ENCODE peak calls at places on chromosomes 4 and X, in nine cellular contexts. One of them, this sample, is unnamed.

GRCh38 chr4:176927664-176928063 is 134.9 kb upstream of the VEGFC start:
- DNase-seq in stimulated activated CD4-positive, alpha-beta T cell treated with anti-CD3 and anti-CD28 coated beads, Interleukin-12 subunit alpha, Interleukin-12 subunit beta, amount 100 ng/mL, for 24 hours: no peak
- DNase-seq in kidney tubule cell: peak
- DNase-seq in tibial nerve: no peak
- DNase-seq in GM03348: peak
- DNase-seq in stimulated activated CD8-positive, alpha-beta memory T cell treated with anti-CD3 and anti-CD28 coated beads, Interleukin-7, amount 100 ng/mL, for 24 hours: no peak
- DNase-seq in HEK293T: no peak
- DNase-seq in endothelial cell: no peak
- DNase-seq in right atrium auricular region: no peak
- DNase-seq in this sample: no peak

GRCh38 chrX:100635989-100636320 is 651 bp downstream of the TSPAN6 start:
- DNase-seq in HEK293T: no peak
- DNase-seq in kidney tubule cell: no peak
- DNase-seq in tibial nerve: no peak
- DNase-seq in endothelial cell: no peak
- DNase-seq in stimulated activated CD8-positive, alpha-beta memory T cell treated with anti-CD3 and anti-CD28 coated beads, Interleukin-7, amount 100 ng/mL, for 24 hours: no peak
- DNase-seq in GM03348: no peak
- DNase-seq in stimulated activated CD4-positive, alpha-beta T cell treated with anti-CD3 and anti-CD28 coated beads, Interleukin-12 subunit alpha, Interleukin-12 subunit beta, amount 100 ng/mL, for 24 hours: no peak
- DNase-seq in right atrium auricular region: no peak
- DNase-seq in this sample: no peak

GRCh38 chrX:118254611-118255010 is 91.3 kb upstream of the WDR44 start:
- DNase-seq in tibial nerve: peak
- DNase-seq in HEK293T: peak
- DNase-seq in right atrium auricular region: peak
- DNase-seq in stimulated activated CD8-positive, alpha-beta memory T cell treated with anti-CD3 and anti-CD28 coated beads, Interleukin-7, amount 100 ng/mL, for 24 hours: no peak
- DNase-seq in GM03348: peak
- DNase-seq in stimulated activated CD4-positive, alpha-beta T cell treated with anti-CD3 and anti-CD28 coated beads, Interleukin-12 subunit alpha, Interleukin-12 subunit beta, amount 100 ng/mL, for 24 hours: peak
- DNase-seq in kidney tubule cell: peak
- DNase-seq in endothelial cell: peak
- DNase-seq in this sample: peak

GRCh38 chr4:152206185-152206584 is 329.7 kb downstream of the FBXW7 start:
- DNase-seq in stimulated activated CD8-positive, alpha-beta memory T cell treated with anti-CD3 and anti-CD28 coated beads, Interleukin-7, amount 100 ng/mL, for 24 hours: no peak
- DNase-seq in stimulated activated CD4-positive, alpha-beta T cell treated with anti-CD3 and anti-CD28 coated beads, Interleukin-12 subunit alpha, Interleukin-12 subunit beta, amount 100 ng/mL, for 24 hours: no peak
- DNase-seq in GM03348: no peak
- DNase-seq in tibial nerve: no peak
- DNase-seq in kidney tubule cell: no peak
- DNase-seq in right atrium auricular region: no peak
- DNase-seq in HEK293T: no peak
- DNase-seq in endothelial cell: no peak
- DNase-seq in this sample: no peak

GRCh38 chr4:84235131-84235530 is 264.0 kb downstream of the NKX6-1 start:
- DNase-seq in endothelial cell: no peak
- DNase-seq in right atrium auricular region: no peak
- DNase-seq in tibial nerve: no peak
- DNase-seq in HEK293T: no peak
- DNase-seq in stimulated activated CD4-positive, alpha-beta T cell treated with anti-CD3 and anti-CD28 coated beads, Interleukin-12 subunit alpha, Interleukin-12 subunit beta, amount 100 ng/mL, for 24 hours: no peak
- DNase-seq in GM03348: no peak
- DNase-seq in stimulated activated CD8-positive, alpha-beta memory T cell treated with anti-CD3 and anti-CD28 coated beads, Interleukin-7, amount 100 ng/mL, for 24 hours: no peak
- DNase-seq in kidney tubule cell: no peak
- DNase-seq in this sample: no peak

GRCh38 chrX:97479491-97479890 is 595.8 kb downstream of the RPA4 start:
- DNase-seq in HEK293T: no peak
- DNase-seq in stimulated activated CD8-positive, alpha-beta memory T cell treated with anti-CD3 and anti-CD28 coated beads, Interleukin-7, amount 100 ng/mL, for 24 hours: no peak
- DNase-seq in kidney tubule cell: no peak
- DNase-seq in tibial nerve: no peak
- DNase-seq in right atrium auricular region: no peak
- DNase-seq in GM03348: no peak
- DNase-seq in endothelial cell: no peak
- DNase-seq in stimulated activated CD4-positive, alpha-beta T cell treated with anti-CD3 and anti-CD28 coated beads, Interleukin-12 subunit alpha, Interleukin-12 subunit beta, amount 100 ng/mL, for 24 hours: no peak
- DNase-seq in this sample: no peak

GRCh38 chr4:119785963-119786362 is 157.4 kb upstream of the PDE5A start:
- DNase-seq in stimulated activated CD8-positive, alpha-beta memory T cell treated with anti-CD3 and anti-CD28 coated beads, Interleukin-7, amount 100 ng/mL, for 24 hours: no peak
- DNase-seq in HEK293T: no peak
- DNase-seq in right atrium auricular region: no peak
- DNase-seq in GM03348: peak
- DNase-seq in kidney tubule cell: peak
- DNase-seq in endothelial cell: no peak
- DNase-seq in tibial nerve: no peak
- DNase-seq in stimulated activated CD4-positive, alpha-beta T cell treated with anti-CD3 and anti-CD28 coated beads, Interleukin-12 subunit alpha, Interleukin-12 subunit beta, amount 100 ng/mL, for 24 hours: no peak
- DNase-seq in this sample: no peak

GRCh38 chr4:168218663-168219062 is 99.9 kb downstream of the DDX60 start:
- DNase-seq in GM03348: peak
- DNase-seq in stimulated activated CD4-positive, alpha-beta T cell treated with anti-CD3 and anti-CD28 coated beads, Interleukin-12 subunit alpha, Interleukin-12 subunit beta, amount 100 ng/mL, for 24 hours: no peak
- DNase-seq in right atrium auricular region: no peak
- DNase-seq in stimulated activated CD8-positive, alpha-beta memory T cell treated with anti-CD3 and anti-CD28 coated beads, Interleukin-7, amount 100 ng/mL, for 24 hours: no peak
- DNase-seq in HEK293T: no peak
- DNase-seq in endothelial cell: no peak
- DNase-seq in tibial nerve: no peak
- DNase-seq in kidney tubule cell: peak
- DNase-seq in this sample: no peak

GRCh38 chrX:104392350-104392749 is 137.6 kb upstream of the ESX1 start:
- DNase-seq in right atrium auricular region: no peak
- DNase-seq in tibial nerve: no peak
- DNase-seq in HEK293T: no peak
- DNase-seq in endothelial cell: no peak
- DNase-seq in GM03348: no peak
- DNase-seq in kidney tubule cell: no peak
- DNase-seq in stimulated activated CD8-positive, alpha-beta memory T cell treated with anti-CD3 and anti-CD28 coated beads, Interleukin-7, amount 100 ng/mL, for 24 hours: no peak
- DNase-seq in stimulated activated CD4-positive, alpha-beta T cell treated with anti-CD3 and anti-CD28 coated beads, Interleukin-12 subunit alpha, Interleukin-12 subunit beta, amount 100 ng/mL, for 24 hours: no peak
- DNase-seq in this sample: no peak

GRCh38 chr4:84493092-84493850 is 5.8 kb downstream of the NKX6-1 start:
- DNase-seq in HEK293T: no peak
- DNase-seq in stimulated activated CD8-positive, alpha-beta memory T cell treated with anti-CD3 and anti-CD28 coated beads, Interleukin-7, amount 100 ng/mL, for 24 hours: no peak
- DNase-seq in GM03348: peak
- DNase-seq in tibial nerve: no peak
- DNase-seq in stimulated activated CD4-positive, alpha-beta T cell treated with anti-CD3 and anti-CD28 coated beads, Interleukin-12 subunit alpha, Interleukin-12 subunit beta, amount 100 ng/mL, for 24 hours: no peak
- DNase-seq in right atrium auricular region: no peak
- DNase-seq in kidney tubule cell: peak
- DNase-seq in endothelial cell: peak
- DNase-seq in this sample: no peak

GRCh38 chrX:100979881-100980607 is 10.5 kb downstream of the ARL13A start:
- DNase-seq in tibial nerve: no peak
- DNase-seq in stimulated activated CD4-positive, alpha-beta T cell treated with anti-CD3 and anti-CD28 coated beads, Interleukin-12 subunit alpha, Interleukin-12 subunit beta, amount 100 ng/mL, for 24 hours: no peak
- DNase-seq in HEK293T: no peak
- DNase-seq in stimulated activated CD8-positive, alpha-beta memory T cell treated with anti-CD3 and anti-CD28 coated beads, Interleukin-7, amount 100 ng/mL, for 24 hours: no peak
- DNase-seq in endothelial cell: no peak
- DNase-seq in GM03348: no peak
- DNase-seq in right atrium auricular region: no peak
- DNase-seq in kidney tubule cell: peak
- DNase-seq in this sample: no peak

GRCh38 chrX:13029831-13030771 is 14.3 kb downstream of the FAM9C start:
- DNase-seq in stimulated activated CD8-positive, alpha-beta memory T cell treated with anti-CD3 and anti-CD28 coated beads, Interleukin-7, amount 100 ng/mL, for 24 hours: no peak
- DNase-seq in HEK293T: no peak
- DNase-seq in endothelial cell: no peak
- DNase-seq in right atrium auricular region: no peak
- DNase-seq in kidney tubule cell: peak
- DNase-seq in GM03348: no peak
- DNase-seq in stimulated activated CD4-positive, alpha-beta T cell treated with anti-CD3 and anti-CD28 coated beads, Interleukin-12 subunit alpha, Interleukin-12 subunit beta, amount 100 ng/mL, for 24 hours: no peak
- DNase-seq in tibial nerve: no peak
- DNase-seq in this sample: no peak

GRCh38 chr4:116357758-116358157 is 727.6 kb downstream of the TRAM1L1 start:
- DNase-seq in tibial nerve: no peak
- DNase-seq in endothelial cell: no peak
- DNase-seq in right atrium auricular region: no peak
- DNase-seq in stimulated activated CD8-positive, alpha-beta memory T cell treated with anti-CD3 and anti-CD28 coated beads, Interleukin-7, amount 100 ng/mL, for 24 hours: no peak
- DNase-seq in GM03348: no peak
- DNase-seq in HEK293T: no peak
- DNase-seq in stimulated activated CD4-positive, alpha-beta T cell treated with anti-CD3 and anti-CD28 coated beads, Interleukin-12 subunit alpha, Interleukin-12 subunit beta, amount 100 ng/mL, for 24 hours: no peak
- DNase-seq in kidney tubule cell: peak
- DNase-seq in this sample: no peak

GRCh38 chr4:2406406-2406805 is 12.0 kb downstream of the ZFYVE28 start:
- DNase-seq in tibial nerve: no peak
- DNase-seq in right atrium auricular region: no peak
- DNase-seq in stimulated activated CD4-positive, alpha-beta T cell treated with anti-CD3 and anti-CD28 coated beads, Interleukin-12 subunit alpha, Interleukin-12 subunit beta, amount 100 ng/mL, for 24 hours: no peak
- DNase-seq in kidney tubule cell: no peak
- DNase-seq in endothelial cell: no peak
- DNase-seq in GM03348: no peak
- DNase-seq in stimulated activated CD8-positive, alpha-beta memory T cell treated with anti-CD3 and anti-CD28 coated beads, Interleukin-7, amount 100 ng/mL, for 24 hours: no peak
- DNase-seq in HEK293T: no peak
- DNase-seq in this sample: no peak

GRCh38 chr4:140372607-140373327 is 679 bp upstream of the SCOC start:
- DNase-seq in tibial nerve: no peak
- DNase-seq in stimulated activated CD4-positive, alpha-beta T cell treated with anti-CD3 and anti-CD28 coated beads, Interleukin-12 subunit alpha, Interleukin-12 subunit beta, amount 100 ng/mL, for 24 hours: peak
- DNase-seq in kidney tubule cell: peak
- DNase-seq in stimulated activated CD8-positive, alpha-beta memory T cell treated with anti-CD3 and anti-CD28 coated beads, Interleukin-7, amount 100 ng/mL, for 24 hours: no peak
- DNase-seq in endothelial cell: no peak
- DNase-seq in GM03348: peak
- DNase-seq in right atrium auricular region: no peak
- DNase-seq in HEK293T: peak
- DNase-seq in this sample: peak

GRCh38 chrX:66680451-66680850 is 41.6 kb upstream of the EDA2R start:
- DNase-seq in tibial nerve: no peak
- DNase-seq in kidney tubule cell: peak
- DNase-seq in right atrium auricular region: no peak
- DNase-seq in stimulated activated CD8-positive, alpha-beta memory T cell treated with anti-CD3 and anti-CD28 coated beads, Interleukin-7, amount 100 ng/mL, for 24 hours: no peak
- DNase-seq in GM03348: no peak
- DNase-seq in HEK293T: no peak
- DNase-seq in endothelial cell: no peak
- DNase-seq in stimulated activated CD4-positive, alpha-beta T cell treated with anti-CD3 and anti-CD28 coated beads, Interleukin-12 subunit alpha, Interleukin-12 subunit beta, amount 100 ng/mL, for 24 hours: no peak
- DNase-seq in this sample: no peak

GRCh38 chr4:37244583-37245390 is at the start of gene NWD2:
- DNase-seq in tibial nerve: no peak
- DNase-seq in kidney tubule cell: peak
- DNase-seq in stimulated activated CD8-positive, alpha-beta memory T cell treated with anti-CD3 and anti-CD28 coated beads, Interleukin-7, amount 100 ng/mL, for 24 hours: no peak
- DNase-seq in HEK293T: peak
- DNase-seq in endothelial cell: peak
- DNase-seq in stimulated activated CD4-positive, alpha-beta T cell treated with anti-CD3 and anti-CD28 coated beads, Interleukin-12 subunit alpha, Interleukin-12 subunit beta, amount 100 ng/mL, for 24 hours: no peak
- DNase-seq in GM03348: peak
- DNase-seq in right atrium auricular region: no peak
- DNase-seq in this sample: no peak

GRCh38 chr4:138390286-138390685 is 148.1 kb upstream of the SLC7A11 start:
- DNase-seq in right atrium auricular region: no peak
- DNase-seq in stimulated activated CD4-positive, alpha-beta T cell treated with anti-CD3 and anti-CD28 coated beads, Interleukin-12 subunit alpha, Interleukin-12 subunit beta, amount 100 ng/mL, for 24 hours: no peak
- DNase-seq in endothelial cell: no peak
- DNase-seq in HEK293T: no peak
- DNase-seq in GM03348: no peak
- DNase-seq in tibial nerve: no peak
- DNase-seq in stimulated activated CD8-positive, alpha-beta memory T cell treated with anti-CD3 and anti-CD28 coated beads, Interleukin-7, amount 100 ng/mL, for 24 hours: no peak
- DNase-seq in kidney tubule cell: peak
- DNase-seq in this sample: peak